ENCODE peak calls at places on chromosomes 13 and 19, in four cellular contexts. One of them, this sample, is unnamed.

GRCh38 chr19:46861691-46862503 is 1.1 kb downstream of the ARHGAP35 start:
- DNase-seq in mucosa of gallbladder: no peak
- DNase-seq in iPS DF 19.7: no peak
- DNase-seq in left ventricle myocardium inferior: no peak
- DNase-seq in this sample: no peak

GRCh38 chr19:21482863-21483276 is 22.5 kb upstream of the ZNF429 start:
- DNase-seq in mucosa of gallbladder: peak; percentile 56
- DNase-seq in iPS DF 19.7: no peak
- DNase-seq in left ventricle myocardium inferior: peak; percentile 63
- DNase-seq in this sample: peak; percentile 36

GRCh38 chr19:53942001-53942786 is 20.5 kb upstream of the CACNG8 start:
- DNase-seq in mucosa of gallbladder: no peak
- DNase-seq in iPS DF 19.7: no peak
- DNase-seq in left ventricle myocardium inferior: no peak
- DNase-seq in this sample: no peak

GRCh38 chr13:46345400-46345799 is 41.7 kb downstream of the RUBCNL start:
- DNase-seq in mucosa of gallbladder: no peak
- DNase-seq in iPS DF 19.7: no peak
- DNase-seq in left ventricle myocardium inferior: no peak
- DNase-seq in this sample: no peak

GRCh38 chr19:40578442-40578908 is 1.8 kb downstream of the SHKBP1 start:
- DNase-seq in mucosa of gallbladder: no peak
- DNase-seq in iPS DF 19.7: peak; percentile 95
- DNase-seq in left ventricle myocardium inferior: no peak
- DNase-seq in this sample: no peak

GRCh38 chr13:59088716-59089115 is 1075.0 kb downstream of the DIAPH3 start:
- DNase-seq in mucosa of gallbladder: no peak
- DNase-seq in iPS DF 19.7: no peak
- DNase-seq in left ventricle myocardium inferior: no peak
- DNase-seq in this sample: no peak

GRCh38 chr19:45442927-45443461 is 19.3 kb upstream of the ERCC1 start:
- DNase-seq in mucosa of gallbladder: peak; percentile 45
- DNase-seq in iPS DF 19.7: no peak
- DNase-seq in left ventricle myocardium inferior: peak; percentile 46
- DNase-seq in this sample: no peak

GRCh38 chr13:110344320-110344719 is 37.2 kb downstream of the COL4A2 start:
- DNase-seq in mucosa of gallbladder: no peak
- DNase-seq in iPS DF 19.7: no peak
- DNase-seq in left ventricle myocardium inferior: no peak
- DNase-seq in this sample: no peak

GRCh38 chr13:110359840-110360301 is 52.8 kb downstream of the COL4A2 start:
- DNase-seq in mucosa of gallbladder: no peak
- DNase-seq in iPS DF 19.7: no peak
- DNase-seq in left ventricle myocardium inferior: no peak
- DNase-seq in this sample: no peak

GRCh38 chr13:74869846-74870245 is 612.1 kb downstream of the TBC1D4 start:
- DNase-seq in mucosa of gallbladder: no peak
- DNase-seq in iPS DF 19.7: no peak
- DNase-seq in left ventricle myocardium inferior: no peak
- DNase-seq in this sample: no peak

GRCh38 chr13:95201814-95202521 is 99.3 kb downstream of the ABCC4 start:
- DNase-seq in mucosa of gallbladder: no peak
- DNase-seq in iPS DF 19.7: no peak
- DNase-seq in left ventricle myocardium inferior: no peak
- DNase-seq in this sample: no peak

GRCh38 chr19:54100560-54100959 is at the start of gene OSCAR:
- DNase-seq in mucosa of gallbladder: no peak
- DNase-seq in iPS DF 19.7: no peak
- DNase-seq in left ventricle myocardium inferior: no peak
- DNase-seq in this sample: no peak

GRCh38 chr19:18002347-18002850 is 5.6 kb upstream of the ARRDC2 start:
- DNase-seq in mucosa of gallbladder: no peak
- DNase-seq in iPS DF 19.7: no peak
- DNase-seq in left ventricle myocardium inferior: peak; percentile 50
- DNase-seq in this sample: no peak

GRCh38 chr19:16161848-16162247 is 11.5 kb downstream of the CIB3 start:
- DNase-seq in mucosa of gallbladder: no peak
- DNase-seq in iPS DF 19.7: no peak
- DNase-seq in left ventricle myocardium inferior: no peak
- DNase-seq in this sample: no peak

GRCh38 chr19:30784850-30785459 is 412.8 kb downstream of the ZNF536 start:
- DNase-seq in mucosa of gallbladder: peak; percentile 51
- DNase-seq in iPS DF 19.7: no peak
- DNase-seq in left ventricle myocardium inferior: peak; percentile 43
- DNase-seq in this sample: peak; percentile 38

GRCh38 chr13:29137995-29138394 is 317.9 kb downstream of the MTUS2 start:
- DNase-seq in mucosa of gallbladder: no peak
- DNase-seq in iPS DF 19.7: no peak
- DNase-seq in left ventricle myocardium inferior: no peak
- DNase-seq in this sample: no peak

GRCh38 chr13:33277351-33277750 is 8.2 kb downstream of the STARD13 start:
- DNase-seq in mucosa of gallbladder: no peak
- DNase-seq in iPS DF 19.7: no peak
- DNase-seq in left ventricle myocardium inferior: no peak
- DNase-seq in this sample: no peak

GRCh38 chr13:46304546-46304945 is 82.5 kb downstream of the RUBCNL start:
- DNase-seq in mucosa of gallbladder: no peak
- DNase-seq in iPS DF 19.7: no peak
- DNase-seq in left ventricle myocardium inferior: no peak
- DNase-seq in this sample: no peak

GRCh38 chr19:2423913-2424685 is 3.3 kb downstream of the TIMM13 start:
- DNase-seq in mucosa of gallbladder: no peak
- DNase-seq in iPS DF 19.7: no peak
- DNase-seq in left ventricle myocardium inferior: no peak
- DNase-seq in this sample: no peak

GRCh38 chr19:11987405-11988231 is 22.8 kb downstream of the ZNF763 start:
- DNase-seq in mucosa of gallbladder: peak; percentile 97
- DNase-seq in iPS DF 19.7: no peak
- DNase-seq in left ventricle myocardium inferior: peak; percentile 97
- DNase-seq in this sample: peak; percentile 92

GRCh38 chr13:52879950-52880650 is 31.7 kb upstream of the PCDH8 start:
- DNase-seq in mucosa of gallbladder: no peak
- DNase-seq in iPS DF 19.7: peak; percentile 47
- DNase-seq in left ventricle myocardium inferior: no peak
- DNase-seq in this sample: no peak

GRCh38 chr13:83085186-83085900 is 796.9 kb downstream of the SLITRK1 start:
- DNase-seq in mucosa of gallbladder: no peak
- DNase-seq in iPS DF 19.7: no peak
- DNase-seq in left ventricle myocardium inferior: no peak
- DNase-seq in this sample: no peak

GRCh38 chr19:10655457-10656312 is 1.5 kb downstream of the ILF3 start:
- DNase-seq in mucosa of gallbladder: no peak
- DNase-seq in iPS DF 19.7: no peak
- DNase-seq in left ventricle myocardium inferior: no peak
- DNase-seq in this sample: no peak

GRCh38 chr19:54204767-54205468 is 4.3 kb downstream of the RPS9 start:
- DNase-seq in mucosa of gallbladder: no peak
- DNase-seq in iPS DF 19.7: no peak
- DNase-seq in left ventricle myocardium inferior: no peak
- DNase-seq in this sample: no peak

This sample was measured in GM13976.